ENCODE peak calls at places on chromosomes 5 and 9, in ten cellular contexts. Y is endothelial cell; D is brain microvascular endothelial cell; K is WERI-Rb-1; X is CD8-positive, alpha-beta memory T cell; W is NCI-H446 treated with DMSO at 0.1 percent for 48 hours; G is activated T-cell treated with anti-CD3 and anti-CD28 coated beads, Interleukin-2, amount 50 U/mL, for 24 hours; N is CD4-positive, alpha-beta memory T cell; C is CD8-positive, alpha-beta T cell; L is AG04449. B is an unnamed sample.

GRCh38 chr9:78370991-78371390 is 74.1 kb downstream of the PSAT1 start:
- DNase-seq in Y (no peak), D (no peak), K (no peak), X (no peak), W (no peak), G (no peak), N (no peak), C (no peak), L (no peak), B (no peak)

GRCh38 chr5:120683580-120683979 is 219.5 kb downstream of the PRR16 start:
- DNase-seq in Y (no peak), D (no peak), K (no peak), X (no peak), W (no peak), G (no peak), N (no peak), C (no peak), L (no peak), B (no peak)

GRCh38 chr9:36542355-36542754 is 30.3 kb upstream of the MELK start:
- DNase-seq in Y (no peak), D (no peak), K (no peak), X (no peak), W (no peak), G (no peak), N (no peak), C (no peak), L (no peak), B (no peak)

GRCh38 chr5:71586052-71586940 is 844 bp upstream of the MCCC2 start:
- DNase-seq in Y (no peak), D (no peak), K (peak), X (no peak), W (no peak), G (no peak), N (no peak), C (no peak), L (no peak), B (no peak)

GRCh38 chr5:115657883-115658233 is 32.0 kb upstream of the TMED7 start:
- DNase-seq in Y (no peak), D (peak), K (no peak), X (no peak), W (no peak), G (no peak), N (no peak), C (no peak), L (peak), B (peak)

GRCh38 chr5:96752341-96753016 is 55.3 kb downstream of the ERAP1 start:
- DNase-seq in Y (peak), D (peak), K (peak), X (peak), W (peak), G (no peak), N (peak), C (no peak), L (no peak), B (peak)

GRCh38 chr9:115957571-115957970 is 196.0 kb upstream of the PAPPA start:
- DNase-seq in Y (no peak), D (no peak), K (no peak), X (no peak), W (no peak), G (no peak), N (no peak), C (no peak), L (no peak), B (no peak)

GRCh38 chr5:43401827-43402226 is 10.4 kb downstream of the CCL28 start:
- DNase-seq in Y (no peak), D (no peak), K (peak), X (no peak), W (no peak), G (no peak), N (no peak), C (no peak), L (no peak), B (no peak)

GRCh38 chr5:2187687-2188086 is 305.0 kb upstream of the IRX4 start:
- DNase-seq in Y (no peak), D (no peak), K (no peak), X (no peak), W (no peak), G (no peak), N (no peak), C (peak), L (no peak), B (no peak)

GRCh38 chr9:110142253-110142652 is 65.7 kb downstream of the C9orf152 start:
- DNase-seq in Y (no peak), D (no peak), K (no peak), X (no peak), W (no peak), G (no peak), N (no peak), C (no peak), L (no peak), B (no peak)

B was measured in astrocyte of the cerebellum.